ENCODE peak calls at places on chromosomes 1 and 21, in four cellular contexts. N is Caki2, S is GM12878, K is mammary epithelial cell. T is an unnamed sample.

GRCh38 chr1:179549368-179549700 is 26.4 kb downstream of the NPHS2 start:
- DNase-seq in N (no peak), S (no peak), K (no peak), T (no peak)

GRCh38 chr1:108831225-108831624 is 25.7 kb downstream of the AKNAD1 start:
- DNase-seq in N (no peak), S (no peak), K (no peak), T (no peak)

GRCh38 chr21:21002137-21002536 is 3.9 kb downstream of the NCAM2 start:
- DNase-seq in N (no peak), S (no peak), K (no peak), T (no peak)

GRCh38 chr1:59697138-59697811 is 117.5 kb upstream of the HOOK1 start:
- DNase-seq in N (no peak), S (no peak), K (no peak), T (no peak)

GRCh38 chr21:45537111-45537745 is 5.0 kb downstream of the SLC19A1 start:
- DNase-seq in N (no peak), S (no peak), K (no peak), T (no peak)

GRCh38 chr1:14441302-14441741 is 157.2 kb upstream of the KAZN start:
- DNase-seq in N (no peak), S (no peak), K (peak; percentile 17), T (no peak)

GRCh38 chr1:175000697-175001187 is 995 bp downstream of the CACYBP start:
- DNase-seq in N (no peak), S (no peak), K (peak; percentile 25), T (no peak)

GRCh38 chr1:67642694-67643093 is 42.3 kb upstream of the GADD45A start:
- DNase-seq in N (no peak), S (no peak), K (no peak), T (no peak)

GRCh38 chr1:202016022-202016624 is 5.7 kb downstream of the ELF3 start:
- DNase-seq in N (no peak), S (no peak), K (no peak), T (no peak)

GRCh38 chr1:15848143-15848928 is 829 bp downstream of the SPEN start:
- DNase-seq in N (no peak), S (no peak), K (peak; percentile 25), T (no peak)

GRCh38 chr1:185739967-185740366 is 5.8 kb downstream of the HMCN1 start:
- DNase-seq in N (no peak), S (no peak), K (no peak), T (no peak)

GRCh38 chr21:15659768-15660423 is 69.9 kb upstream of the USP25 start:
- DNase-seq in N (peak; percentile 66), S (no peak), K (peak; percentile 8), T (peak; percentile 72)

GRCh38 chr1:11559211-11559970 is 80.4 kb downstream of the DISP3 start:
- DNase-seq in N (no peak), S (no peak), K (peak; percentile 70), T (no peak)

GRCh38 chr1:8816831-8817412 is 518 bp downstream of the RERE start:
- DNase-seq in N (peak; percentile 32), S (peak; percentile 34), K (peak; percentile 36), T (no peak)

GRCh38 chr1:233993651-233994050 is 89.2 kb downstream of the SLC35F3 start:
- DNase-seq in N (peak; percentile 85), S (peak; percentile 5), K (peak; percentile 98), T (peak; percentile 91)

GRCh38 chr1:167294528-167294927 is 73.8 kb downstream of the POU2F1 start:
- DNase-seq in N (no peak), S (no peak), K (peak; percentile 6), T (no peak)

GRCh38 chr1:12472410-12472797 is 145.6 kb downstream of the DHRS3 start:
- DNase-seq in N (no peak), S (no peak), K (no peak), T (no peak)

GRCh38 chr1:46021046-46021822 is 111.2 kb downstream of the PIK3R3 start:
- DNase-seq in N (no peak), S (no peak), K (no peak), T (no peak)

GRCh38 chr1:33298623-33299277 is 22.1 kb downstream of the A3GALT2 start:
- DNase-seq in N (peak; percentile 34), S (no peak), K (peak; percentile 43), T (no peak)

GRCh38 chr1:52836035-52836434 is 6.5 kb upstream of the ZYG11A start:
- DNase-seq in N (no peak), S (no peak), K (no peak), T (no peak)

GRCh38 chr1:162145280-162145965 is 75.9 kb downstream of the NOS1AP start:
- DNase-seq in N (no peak), S (no peak), K (no peak), T (no peak)

GRCh38 chr1:114192328-114192727 is 38.7 kb upstream of the SYT6 start:
- DNase-seq in N (no peak), S (no peak), K (no peak), T (no peak)

GRCh38 chr1:47599777-47600176 is 161.9 kb downstream of the FOXD2 start:
- DNase-seq in N (no peak), S (no peak), K (no peak), T (no peak)

GRCh38 chr1:26991310-26992116 is 2.0 kb upstream of the TRNP1 start:
- DNase-seq in N (peak; percentile 96), S (no peak), K (no peak), T (no peak)

GRCh38 chr1:1862905-1863547 is 27.9 kb downstream of the GNB1 start:
- DNase-seq in N (no peak), S (no peak), K (peak; percentile 34), T (no peak)

GRCh38 chr1:66217021-66217420 is 316.9 kb upstream of the SGIP1 start:
- DNase-seq in N (peak; percentile 25), S (no peak), K (peak; percentile 22), T (peak; percentile 37)

GRCh38 chr1:66220477-66220876 is 313.5 kb upstream of the SGIP1 start:
- DNase-seq in N (no peak), S (no peak), K (no peak), T (no peak)

GRCh38 chr1:28099050-28099769 is 10.8 kb upstream of the EYA3 start:
- DNase-seq in N (no peak), S (no peak), K (no peak), T (no peak)

GRCh38 chr1:54804471-54805132 is 3.5 kb upstream of the TTC22 start:
- DNase-seq in N (no peak), S (no peak), K (no peak), T (no peak)

GRCh38 chr1:177567393-177567792 is 396.6 kb downstream of the BRINP2 start:
- DNase-seq in N (no peak), S (no peak), K (peak; percentile 23), T (no peak)

GRCh38 chr1:240031414-240031813 is 60.3 kb upstream of the FMN2 start:
- DNase-seq in N (no peak), S (no peak), K (no peak), T (peak; percentile 7)